ENCODE peak calls at places on chromosomes 2 and 18, in ten cellular contexts. Z, T, P, J, O, V, C, N, U and B are unnamed samples.

GRCh38 chr2:23324281-23324680 is 60.7 kb upstream of the KLHL29 start:
- DNase-seq in C (no peak), N (no peak), P (no peak), O (no peak), V (no peak), U (no peak), Z (no peak), J (no peak), T (no peak), B (no peak)

GRCh38 chr2:158745866-158746382 is 49.2 kb upstream of the DAPL1 start:
- DNase-seq in P (no peak), U (no peak), Z (no peak), T (no peak), C (no peak), N (no peak), O (no peak), V (no peak), J (no peak), B (no peak)

GRCh38 chr2:37418956-37419355 is 74.5 kb downstream of the QPCT start:
- DNase-seq in O (no peak), Z (no peak), C (no peak), P (no peak), V (no peak), N (no peak), J (no peak), U (no peak), T (no peak), B (no peak)

GRCh38 chr2:84870306-84870705 is 10.6 kb downstream of the TRABD2A start:
- DNase-seq in P (no peak), N (no peak), O (no peak), J (no peak), C (no peak), V (no peak), Z (no peak), T (no peak), U (no peak), B (no peak)

GRCh38 chr2:127455566-127456493 is 37.6 kb downstream of the PROC start:
- DNase-seq in N (no peak), U (no peak), T (no peak), O (no peak), C (no peak), J (no peak), P (peak; percentile 55), Z (no peak), V (no peak), B (no peak)

GRCh38 chr18:59846814-59847490 is 52.8 kb upstream of the PMAIP1 start:
- DNase-seq in N (no peak), T (no peak), Z (peak; percentile 49), P (peak; percentile 47), C (no peak), U (no peak), O (no peak), V (peak; percentile 41), J (peak; percentile 86), B (no peak)

GRCh38 chr2:144426981-144427479 is 92.9 kb downstream of the ZEB2 start:
- DNase-seq in U (no peak), T (no peak), P (no peak), N (no peak), Z (no peak), O (no peak), C (no peak), V (peak; percentile 97), J (no peak), B (no peak)

GRCh38 chr2:145984541-145984940 is 1464.6 kb upstream of the ZEB2 start:
- DNase-seq in Z (no peak), U (no peak), N (no peak), J (no peak), V (peak; percentile 93), O (no peak), T (no peak), C (no peak), P (no peak), B (no peak)

GRCh38 chr2:135226961-135227360 is 174.9 kb downstream of the RAB3GAP1 start:
- DNase-seq in J (no peak), U (no peak), N (no peak), C (no peak), V (peak; percentile 33), O (no peak), Z (no peak), T (no peak), P (no peak), B (no peak)

GRCh38 chr2:129777146-129777545 is 202.3 kb upstream of the RAB6C start:
- DNase-seq in P (peak; percentile 8), T (no peak), J (no peak), U (no peak), C (no peak), Z (no peak), O (no peak), N (no peak), V (no peak), B (peak; percentile 5)

DNA sequence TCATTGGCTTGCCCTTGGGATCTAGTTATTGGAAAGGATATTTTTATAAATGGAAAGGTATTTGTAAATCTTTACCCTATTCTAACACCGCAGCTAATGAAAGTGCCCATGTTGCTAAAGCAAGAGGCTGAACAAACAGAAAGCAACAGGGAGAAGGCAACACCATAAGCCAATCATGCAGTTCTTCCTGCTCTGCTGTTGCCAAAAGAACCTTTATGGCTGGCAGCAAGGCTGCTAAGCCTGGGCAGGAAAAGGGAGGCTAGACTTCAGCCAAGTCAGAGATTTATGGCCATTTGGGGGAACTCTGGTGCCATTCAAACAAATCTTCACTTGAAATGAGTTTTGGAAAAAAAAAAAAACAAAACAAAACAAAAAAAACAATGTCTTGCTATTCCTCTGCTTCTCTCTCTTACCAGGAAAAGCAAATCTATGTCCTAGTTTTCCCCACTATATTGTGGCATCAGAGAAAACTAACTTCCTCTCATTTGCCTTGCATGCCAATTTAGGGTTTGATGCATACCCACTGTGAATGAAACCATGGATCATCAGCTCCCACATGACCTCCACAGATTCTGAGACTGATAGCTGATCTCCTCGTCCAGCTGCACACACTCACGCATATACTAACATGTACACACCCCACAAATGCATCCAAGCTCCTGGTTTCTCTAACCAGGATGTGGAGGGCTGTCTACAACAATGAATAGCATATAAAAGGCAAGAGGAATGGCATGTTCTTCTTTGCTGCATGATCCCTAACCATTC is 179.3 kb downstream of the C1D start:
- DNase-seq in U (no peak), O (no peak), Z (no peak), T (no peak), C (no peak), V (no peak), J (no peak), N (no peak), P (no peak), B (no peak)
- TF ChIP-seq CTCF in U (no peak), O (no peak), Z (no peak), T (no peak), C (no peak), V (no peak), J (no peak), N (no peak), P (no peak), B (no peak)

GRCh38 chr2:231929961-231930600 is 3.9 kb upstream of the NPPC start:
- DNase-seq in Z (no peak), U (no peak), O (no peak), P (peak; percentile 82), C (peak; percentile 52), J (peak; percentile 53), V (no peak), N (peak; percentile 82), T (no peak), B (peak; percentile 50)

GRCh38 chr2:231926761-231927565 is 767 bp upstream of the NPPC start:
- DNase-seq in T (no peak), Z (no peak), V (peak; percentile 27), J (peak; percentile 44), P (peak; percentile 75), U (no peak), C (no peak), N (no peak), O (no peak), B (no peak)

GRCh38 chr2:231928901-231929725 is 2.9 kb upstream of the NPPC start:
- DNase-seq in T (no peak), C (no peak), N (no peak), J (peak; percentile 21), U (no peak), V (no peak), Z (peak; percentile 4), P (no peak), O (no peak), B (no peak)

GRCh38 chr2:231927566-231927890 is 1.3 kb upstream of the NPPC start:
- DNase-seq in J (peak; percentile 15), N (no peak), V (no peak), Z (no peak), O (no peak), T (no peak), P (no peak), C (no peak), U (no peak), B (no peak)

GRCh38 chr2:231928481-231928880 is 2.3 kb upstream of the NPPC start:
- DNase-seq in P (no peak), N (no peak), U (peak; percentile 42), Z (peak; percentile 3), C (no peak), V (no peak), J (peak; percentile 13), O (no peak), T (no peak), B (no peak)
- TF ChIP-seq CTCF in P (peak; percentile 36), N (no peak), U (no peak), Z (no peak), C (no peak), V (peak; percentile 6), J (no peak), O (no peak), T (no peak), B (peak; percentile 50)

DNA sequence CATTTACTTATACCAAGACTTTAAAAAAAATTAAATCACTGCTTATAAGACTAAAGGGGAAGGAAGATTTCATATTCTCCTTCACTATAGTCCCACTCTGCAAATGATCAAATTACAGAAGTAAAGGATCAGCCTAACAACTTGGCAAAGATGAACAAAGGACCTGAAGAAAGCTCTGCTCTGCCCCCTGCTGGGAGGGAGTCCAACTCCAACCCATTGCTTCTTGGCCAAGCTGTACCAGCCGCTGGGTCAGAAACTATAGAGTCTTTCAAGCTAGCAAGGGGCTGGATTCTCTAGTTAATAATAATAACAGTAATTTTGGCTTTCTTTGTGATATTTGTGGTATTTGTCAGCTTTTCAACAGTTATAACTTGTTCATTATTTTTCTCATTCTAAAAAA is 927.0 kb upstream of the CRIM1 start:
- DNase-seq in Z (no peak), T (peak; percentile 25), U (peak; percentile 63), N (no peak), O (no peak), V (no peak), J (peak; percentile 12), C (no peak), P (peak; percentile 65), B (peak; percentile 74)
- TF ChIP-seq CTCF in Z (no peak), T (peak; percentile 57), U (peak; percentile 76), N (peak; percentile 38), O (no peak), V (peak; percentile 49), J (peak; percentile 50), C (peak; percentile 45), P (peak; percentile 71), B (peak; percentile 79)

DNA sequence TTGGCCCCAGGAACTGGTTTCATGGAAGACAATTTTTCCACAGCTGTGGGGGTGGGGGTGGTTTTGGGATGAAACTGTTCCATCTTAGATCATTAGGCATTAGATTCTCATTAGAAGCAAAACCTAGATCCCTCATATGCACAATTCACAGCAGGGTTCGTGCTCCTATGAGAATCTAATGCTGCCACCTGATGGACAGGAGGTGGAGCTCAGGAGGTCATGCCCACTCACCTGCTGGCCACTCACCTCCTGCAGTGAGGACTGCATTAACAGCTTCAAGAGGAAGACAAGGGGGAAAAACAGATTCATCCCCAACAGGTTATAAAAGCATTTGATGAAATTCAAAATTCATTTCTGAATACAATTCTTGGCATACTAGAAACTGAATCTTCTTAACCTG is 38.5 kb downstream of the THAP4 start:
- DNase-seq in P (no peak), V (no peak), U (no peak), N (no peak), J (no peak), O (no peak), T (no peak), Z (peak; percentile 48), C (no peak), B (no peak)
- TF ChIP-seq CTCF in P (peak; percentile 43), V (peak; percentile 14), U (no peak), N (peak; percentile 47), J (peak; percentile 42), O (no peak), T (no peak), Z (no peak), C (no peak), B (no peak)